ENCODE peak calls at places on chromosome 22, in five cellular contexts. K is astrocyte of the spinal cord, V is progenitor cell of endocrine pancreas, Z is lower lobe of right lung, D is T-cell. N is an unnamed sample.

GRCh38 chr22:19661156-19661555 is 53.1 kb upstream of the SEPTIN5 start:
- DNase-seq in K (no peak), V (no peak), Z (no peak), D (no peak), N (no peak)

GRCh38 chr22:24809331-24809730 is 3.3 kb downstream of the SGSM1 start:
- DNase-seq in K (no peak), V (no peak), Z (no peak), D (no peak), N (no peak)

GRCh38 chr22:21032843-21033688 is 705 bp upstream of the SLC7A4 start:
- DNase-seq in K (no peak), V (no peak), Z (no peak), D (no peak), N (no peak)

GRCh38 chr22:43827926-43828710 is 16.0 kb upstream of the EFCAB6 start:
- DNase-seq in K (no peak), V (no peak), Z (no peak), D (no peak), N (no peak)

GRCh38 chr22:44735518-44736428 is 16.6 kb upstream of the ARHGAP8 start:
- DNase-seq in K (peak; percentile 24), V (peak; percentile 91), Z (peak; percentile 86), D (peak; percentile 82), N (peak; percentile 59)

GRCh38 chr22:22446527-22446926 is 62.0 kb downstream of the ZNF280B start:
- DNase-seq in K (no peak), V (no peak), Z (no peak), D (no peak), N (no peak)

GRCh38 chr22:30867746-30868662 is 100.6 kb downstream of the MORC2 start:
- DNase-seq in K (no peak), V (no peak), Z (peak; percentile 30), D (no peak), N (no peak)

GRCh38 chr22:27424319-27424718 is 377.2 kb downstream of the MN1 start:
- DNase-seq in K (no peak), V (no peak), Z (no peak), D (no peak), N (no peak)

GRCh38 chr22:19779685-19780268 is 19.2 kb downstream of the TBX1 start:
- DNase-seq in K (no peak), V (no peak), Z (no peak), D (no peak), N (no peak)

GRCh38 chr22:39545310-39546063 is 12.9 kb upstream of the RPS19BP1 start:
- DNase-seq in K (peak; percentile 36), V (peak; percentile 74), Z (no peak), D (peak; percentile 72), N (peak; percentile 60)

GRCh38 chr22:41821449-41822030 is 11.4 kb upstream of the SREBF2 start:
- DNase-seq in K (no peak), V (no peak), Z (no peak), D (no peak), N (no peak)

GRCh38 chr22:44999231-44999630 is 10.6 kb downstream of the PHF21B start:
- DNase-seq in K (no peak), V (no peak), Z (no peak), D (no peak), N (no peak)

GRCh38 chr22:21834869-21835268 is 32.6 kb downstream of the MAPK1 start:
- DNase-seq in K (no peak), V (no peak), Z (no peak), D (no peak), N (peak; percentile 23)

GRCh38 chr22:34841321-34841901 is 224.5 kb upstream of the ISX start:
- DNase-seq in K (peak; percentile 2), V (no peak), Z (no peak), D (no peak), N (no peak)

GRCh38 chr22:31442768-31443489 is 43.5 kb downstream of the DRG1 start:
- DNase-seq in K (no peak), V (no peak), Z (no peak), D (no peak), N (no peak)

GRCh38 chr22:50083462-50084081 is 1.7 kb downstream of the MLC1 start:
- DNase-seq in K (no peak), V (no peak), Z (no peak), D (no peak), N (peak; percentile 69)

N was measured in epithelial cell of esophagus.